ENCODE peak calls at places on chromosomes 12 and 14, in nine cellular contexts. H is aorta; T is Caco-2; I is GM23248; A is heart left ventricle; N is pancreas; V is fibroblast of lung; F is RWPE2; P is CD4-positive, CD25-positive, alpha-beta regulatory T cell. C is an unnamed sample. For H3K36me3, the result is how much of the 10 kb centered on the place peaks cover.

GRCh38 chr14:76086636-76087035 is 65.1 kb upstream of the GPATCH2L start:
- DNase-seq in H (no peak), T (no peak), I (no peak), A (no peak), N (no peak), V (no peak), F (no peak), P (no peak), C (no peak)

GRCh38 chr12:103751171-103751570 is 89.9 kb downstream of the NT5DC3 start:
- DNase-seq in H (no peak), T (no peak), I (no peak), A (no peak), N (no peak), V (no peak), F (no peak), P (no peak), C (no peak)

GRCh38 chr12:12717586-12718381 is 616 bp downstream of the CDKN1B start:
- DNase-seq in H (peak), T (peak), I (peak), A (peak), N (peak), V (peak), F (no peak), P (peak), C (peak)

GRCh38 chr12:590206-590750 is 73.0 kb downstream of the NINJ2 start:
- DNase-seq in H (peak), T (peak), I (no peak), A (no peak), N (no peak), V (no peak), F (no peak), P (no peak), C (no peak)

GRCh38 chr12:2422591-2422990 is 369.8 kb downstream of the CACNA1C start:
- DNase-seq in H (no peak), T (no peak), I (no peak), A (no peak), N (no peak), V (no peak), F (no peak), P (no peak), C (no peak)

GRCh38 chr12:25828188-25828587 is 130.3 kb upstream of the RASSF8 start:
- DNase-seq in H (no peak), T (no peak), I (no peak), A (no peak), N (no peak), V (no peak), F (no peak), P (no peak), C (no peak)

GRCh38 chr14:77554816-77555599 is 56.4 kb upstream of the ISM2 start:
- DNase-seq in H (no peak), T (no peak), I (no peak), A (no peak), N (no peak), V (no peak), F (no peak), P (no peak), C (no peak)

GRCh38 chr14:59337151-59337611 is 128.0 kb downstream of the GPR135 start:
- DNase-seq in H (peak), T (no peak), I (peak), A (peak), N (no peak), V (peak), F (no peak), P (no peak), C (peak)

GRCh38 chr12:3168775-3169221 is 91.6 kb downstream of the TSPAN9 start:
- DNase-seq in H (peak), T (no peak), I (peak), A (no peak), N (no peak), V (peak), F (peak), P (no peak), C (no peak)

GRCh38 chr12:119547016-119547415 is 46.6 kb upstream of the TMEM233 start:
- DNase-seq in H (no peak), T (no peak), I (no peak), A (no peak), N (no peak), V (no peak), F (no peak), P (no peak), C (no peak)

GRCh38 chr14:52327374-52328226 is 13.5 kb downstream of the PTGER2 start:
- DNase-seq in H (no peak), T (no peak), I (peak), A (no peak), N (no peak), V (no peak), F (no peak), P (no peak), C (no peak)

GRCh38 chr14:106809615-106810014 is 1283.2 kb downstream of the TMEM121 start:
- DNase-seq in H (no peak), T (no peak), I (no peak), A (no peak), N (no peak), V (no peak), F (no peak), P (no peak), C (no peak)

GRCh38 chr12:111228916-111229666 is 139.8 kb downstream of the PHETA1 start:
- DNase-seq in H (no peak), T (no peak), I (no peak), A (no peak), N (no peak), V (no peak), F (no peak), P (no peak), C (no peak)

GRCh38 chr14:39434401-39434800 is 2.2 kb upstream of the FBXO33 start:
- DNase-seq in H (no peak), T (no peak), I (no peak), A (no peak), N (no peak), V (no peak), F (no peak), P (no peak), C (no peak)

GRCh38 chr14:32073537-32074189 is 3.4 kb upstream of the ARHGAP5 start:
- DNase-seq in H (no peak), T (peak), I (peak), A (no peak), N (no peak), V (peak), F (no peak), P (peak), C (no peak)

GRCh38 chr12:75944097-75944904 is 87.3 kb downstream of the PHLDA1 start:
- DNase-seq in H (no peak), T (no peak), I (peak), A (no peak), N (no peak), V (peak), F (no peak), P (peak), C (no peak)

GRCh38 chr14:71730471-71730870 is 201.8 kb upstream of the RGS6 start:
- DNase-seq in H (no peak), T (no peak), I (peak), A (no peak), N (no peak), V (peak), F (no peak), P (no peak), C (no peak)

GRCh38 chr12:25320123-25321006 is 69.6 kb upstream of the KRAS start:
- DNase-seq in H (no peak), T (no peak), I (no peak), A (no peak), N (no peak), V (peak), F (no peak), P (no peak), C (no peak)

GRCh38 chr12:16165506-16165905 is 112.0 kb downstream of the SLC15A5 start:
- DNase-seq in H (no peak), T (peak), I (peak), A (no peak), N (no peak), V (peak), F (no peak), P (no peak), C (no peak)

GRCh38 chr14:93686313-93686712 is 102.0 kb downstream of the PRIMA1 start:
- DNase-seq in H (no peak), T (no peak), I (peak), A (no peak), N (no peak), V (no peak), F (no peak), P (no peak), C (no peak)

GRCh38 chr12:123897221-123897620 is 75.4 kb downstream of the CCDC92 start:
- DNase-seq in H (peak), T (no peak), I (peak), A (no peak), N (no peak), V (peak), F (peak), P (no peak), C (no peak)

GRCh38 chr12:45959728-45960127 is 30.6 kb downstream of the SCAF11 start:
- DNase-seq in H (no peak), T (no peak), I (no peak), A (no peak), N (no peak), V (no peak), F (no peak), P (no peak), C (no peak)

GRCh38 chr12:111224196-111225066 is 144.5 kb downstream of the PHETA1 start:
- DNase-seq in H (no peak), T (no peak), I (no peak), A (no peak), N (no peak), V (no peak), F (no peak), P (no peak), C (no peak)

GRCh38 chr12:68480526-68480925 is 130.2 kb upstream of the RAP1B start:
- DNase-seq in H (no peak), T (no peak), I (no peak), A (no peak), N (no peak), V (no peak), F (no peak), P (no peak), C (no peak)

GRCh38 chr12:65943388-65944137 is 119.3 kb downstream of the HMGA2 start:
- DNase-seq in H (no peak), T (no peak), I (peak), A (no peak), N (no peak), V (no peak), F (no peak), P (no peak), C (no peak)

DNA sequence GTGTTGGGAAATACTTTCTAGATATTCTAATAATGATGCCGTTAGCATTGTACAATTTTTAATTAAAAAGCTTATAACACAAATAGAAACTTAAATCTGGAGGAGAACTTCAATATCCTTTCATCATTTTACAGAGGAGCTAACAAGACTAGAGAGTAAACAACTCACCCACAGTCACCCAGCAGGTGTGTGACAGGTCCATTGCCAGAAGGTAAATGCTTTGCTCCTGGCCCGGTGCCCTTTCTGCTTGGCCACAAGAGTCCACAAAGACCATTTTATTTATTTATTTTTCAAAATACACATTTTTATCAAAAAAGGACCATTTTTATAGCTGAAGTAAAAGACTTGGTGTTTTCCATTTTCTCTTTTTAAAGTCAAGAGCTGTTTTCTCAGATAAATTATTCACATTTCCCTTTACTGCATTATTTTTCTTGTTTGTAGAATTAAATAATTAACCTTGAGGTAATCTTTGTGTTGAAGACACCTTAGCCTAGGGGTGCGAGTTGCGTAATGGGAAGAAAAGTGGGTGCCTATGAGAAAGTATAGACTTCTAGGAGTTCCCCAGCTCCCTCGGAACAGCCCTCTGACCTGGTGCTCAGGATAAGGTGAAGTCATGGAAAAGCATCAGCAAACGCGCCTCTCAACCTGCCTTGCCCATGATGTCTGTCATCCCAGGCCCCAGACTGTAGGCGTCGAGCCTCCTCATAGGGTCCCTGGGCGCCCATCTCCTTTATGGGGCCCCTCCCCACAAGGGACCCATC is 26.3 kb upstream of the AMIGO2 start:
- DNase-seq in H (no peak), T (no peak), I (no peak), A (no peak), N (peak), V (no peak), F (no peak), P (no peak), C (no peak)
- H3K36me3 ChIP-seq in H (under half), T (under half), I (under half), A (under half), N (under half), V (under half), F (under half), P (under half), C (under half)

GRCh38 chr12:131747276-131747675 is 36.4 kb downstream of the SFSWAP start:
- DNase-seq in H (peak), T (no peak), I (peak), A (no peak), N (no peak), V (no peak), F (no peak), P (no peak), C (no peak)

GRCh38 chr12:131751335-131751734 is 40.4 kb downstream of the SFSWAP start:
- DNase-seq in H (no peak), T (no peak), I (no peak), A (no peak), N (no peak), V (no peak), F (no peak), P (no peak), C (no peak)

GRCh38 chr12:131749618-131750315 is 38.9 kb downstream of the SFSWAP start:
- DNase-seq in H (no peak), T (no peak), I (no peak), A (no peak), N (no peak), V (no peak), F (no peak), P (no peak), C (no peak)

GRCh38 chr12:131745706-131746105 is 34.8 kb downstream of the SFSWAP start:
- DNase-seq in H (no peak), T (no peak), I (no peak), A (no peak), N (no peak), V (no peak), F (no peak), P (no peak), C (no peak)

DNA sequence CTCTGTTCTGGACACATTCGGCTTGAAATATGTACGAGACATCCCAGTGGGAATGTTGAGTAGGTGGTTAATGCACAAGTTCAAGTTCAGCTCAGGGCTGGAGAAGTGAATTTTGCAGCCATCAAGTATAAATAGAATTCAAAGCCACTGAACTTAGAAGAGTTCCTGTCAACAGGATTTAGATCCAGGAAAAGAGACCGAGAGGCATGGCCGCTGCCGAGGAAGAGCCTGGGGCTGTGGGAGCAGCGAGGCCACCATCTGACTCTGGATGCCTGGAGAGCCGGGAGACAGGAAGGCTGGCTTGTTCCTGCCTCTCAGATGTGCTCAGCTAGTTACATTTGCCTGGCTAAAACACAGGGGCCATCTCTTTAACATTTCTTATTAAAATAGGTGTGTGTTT is 36.9 kb downstream of the SFSWAP start:
- DNase-seq in H (peak), T (no peak), I (no peak), A (no peak), N (no peak), V (no peak), F (no peak), P (no peak), C (no peak)
- H3K36me3 ChIP-seq in H (under half), T (under half), I (under half), A (under half), N (under half), V (under half), F (half or more), P (half or more), C (half or more)

DNA sequence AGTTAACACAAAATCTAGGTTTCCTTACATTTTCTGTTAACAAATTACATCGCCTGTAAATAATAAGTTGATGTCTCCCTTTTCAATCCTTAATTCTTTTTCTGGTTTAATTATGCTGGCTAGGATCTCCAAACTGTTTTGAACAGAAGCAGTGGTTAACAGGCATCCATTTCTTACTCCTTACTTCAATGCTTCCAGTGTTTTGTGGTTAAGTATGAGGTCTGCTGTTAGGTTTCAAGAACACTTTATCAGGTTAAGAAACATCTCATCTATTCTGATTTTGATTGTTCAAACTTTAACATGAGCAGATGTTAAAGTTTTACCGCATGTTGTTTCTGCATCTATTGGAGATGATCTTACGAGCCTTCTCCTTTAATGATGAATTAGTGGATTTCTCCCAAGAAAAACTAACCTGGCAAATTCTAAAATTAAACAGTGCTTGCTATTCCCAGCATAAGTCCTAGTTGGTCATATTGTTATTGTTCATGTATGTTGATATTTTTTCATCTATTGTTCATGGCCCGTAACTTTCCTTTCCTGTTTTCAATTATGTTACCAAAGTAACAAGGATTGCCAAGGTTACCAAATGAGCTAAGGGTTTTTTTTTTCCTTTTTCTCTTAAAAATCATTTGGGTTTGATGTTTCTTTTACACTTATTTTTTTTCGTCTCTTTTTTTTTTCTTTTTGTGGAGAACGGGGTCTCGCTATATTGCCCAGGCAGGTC is 33.4 kb downstream of the POLE start:
- DNase-seq in H (no peak), T (no peak), I (no peak), A (no peak), N (no peak), V (peak), F (no peak), P (no peak), C (no peak)
- H3K36me3 ChIP-seq in H (under half), T (under half), I (under half), A (under half), N (under half), V (under half), F (half or more), P (half or more), C (half or more)

GRCh38 chr14:64444984-64445845 is 20.1 kb upstream of the AKAP5 start:
- DNase-seq in H (no peak), T (no peak), I (peak), A (no peak), N (no peak), V (peak), F (no peak), P (peak), C (no peak)

GRCh38 chr14:64447890-64448667 is 17.2 kb upstream of the AKAP5 start:
- DNase-seq in H (no peak), T (no peak), I (no peak), A (no peak), N (no peak), V (peak), F (no peak), P (no peak), C (no peak)

GRCh38 chr14:64454671-64455070 is 10.6 kb upstream of the AKAP5 start:
- DNase-seq in H (no peak), T (no peak), I (no peak), A (no peak), N (no peak), V (no peak), F (no peak), P (no peak), C (no peak)

DNA sequence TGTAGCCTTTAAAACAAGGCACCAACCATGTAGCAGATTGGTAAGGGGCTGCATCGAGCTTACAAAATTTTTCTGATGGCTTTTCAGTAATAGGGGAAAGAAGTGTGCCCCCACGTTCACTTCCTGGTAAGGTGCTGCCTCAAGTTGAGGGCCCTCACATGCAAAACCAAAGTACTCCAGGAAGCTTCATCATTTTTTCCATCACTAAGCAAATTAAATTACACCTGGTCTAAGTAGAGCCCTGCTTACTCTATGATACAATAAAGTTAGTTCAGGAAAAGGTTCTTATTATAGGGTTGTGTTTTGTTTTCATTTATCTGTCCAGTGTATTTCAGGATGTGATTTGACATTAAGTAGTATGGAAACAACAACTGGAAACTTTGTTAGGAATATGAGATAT is 15.0 kb upstream of the AKAP5 start:
- DNase-seq in H (no peak), T (no peak), I (no peak), A (no peak), N (no peak), V (no peak), F (no peak), P (no peak), C (no peak)
- H3K36me3 ChIP-seq in H (under half), T (under half), I (under half), A (under half), N (under half), V (under half), F (half or more), P (under half), C (half or more)

C was measured in left ventricle myocardium inferior.